ENCODE peak calls at places on chromosomes 1 and 21, in four cellular contexts. One of them, this sample, is unnamed.

GRCh38 chr1:11736746-11737639 is 1.1 kb downstream of the AGTRAP start:
- DNase-seq in HCT116: no peak
- DNase-seq in stomach: peak; percentile 55
- DNase-seq in H1: peak; percentile 61
- DNase-seq in this sample: peak; percentile 78

GRCh38 chr1:200415693-200416593 is 6.1 kb upstream of the ZNF281 start:
- DNase-seq in HCT116: peak; percentile 82
- DNase-seq in stomach: peak; percentile 63
- DNase-seq in H1: no peak
- DNase-seq in this sample: peak; percentile 43

GRCh38 chr1:119623651-119624050 is 24.4 kb downstream of the ZNF697 start:
- DNase-seq in HCT116: no peak
- DNase-seq in stomach: no peak
- DNase-seq in H1: no peak
- DNase-seq in this sample: no peak

GRCh38 chr21:43345046-43345745 is 81.7 kb downstream of the SIK1 start:
- DNase-seq in HCT116: no peak
- DNase-seq in stomach: no peak
- DNase-seq in H1: no peak
- DNase-seq in this sample: no peak

GRCh38 chr1:204410764-204411450 is 710 bp downstream of the PPP1R15B start:
- DNase-seq in HCT116: no peak
- DNase-seq in stomach: peak; percentile 54
- DNase-seq in H1: peak; percentile 53
- DNase-seq in this sample: peak; percentile 43

GRCh38 chr1:175725684-175726083 is 17.7 kb downstream of the TNR start:
- DNase-seq in HCT116: no peak
- DNase-seq in stomach: no peak
- DNase-seq in H1: no peak
- DNase-seq in this sample: no peak

GRCh38 chr1:185439727-185440415 is 122.8 kb upstream of the IVNS1ABP start:
- DNase-seq in HCT116: no peak
- DNase-seq in stomach: no peak
- DNase-seq in H1: no peak
- DNase-seq in this sample: no peak

GRCh38 chr1:76048194-76048593 is 26.4 kb upstream of the ST6GALNAC3 start:
- DNase-seq in HCT116: no peak
- DNase-seq in stomach: no peak
- DNase-seq in H1: no peak
- DNase-seq in this sample: no peak

GRCh38 chr1:160522622-160523345 is at the start of gene SLAMF6:
- DNase-seq in HCT116: no peak
- DNase-seq in stomach: no peak
- DNase-seq in H1: no peak
- DNase-seq in this sample: no peak

GRCh38 chr1:53471000-53471399 is 11.8 kb downstream of the DMRTB1 start:
- DNase-seq in HCT116: no peak
- DNase-seq in stomach: no peak
- DNase-seq in H1: no peak
- DNase-seq in this sample: no peak

GRCh38 chr1:54335396-54336056 is 70.7 kb downstream of the SSBP3 start:
- DNase-seq in HCT116: no peak
- DNase-seq in stomach: peak; percentile 57
- DNase-seq in H1: no peak
- DNase-seq in this sample: no peak

GRCh38 chr1:209869242-209870149 is 41.7 kb downstream of the UTP25 start:
- DNase-seq in HCT116: no peak
- DNase-seq in stomach: no peak
- DNase-seq in H1: no peak
- DNase-seq in this sample: no peak

GRCh38 chr1:198543670-198544260 is 3.3 kb upstream of the ATP6V1G3 start:
- DNase-seq in HCT116: no peak
- DNase-seq in stomach: no peak
- DNase-seq in H1: no peak
- DNase-seq in this sample: no peak
- TF ChIP-seq POLR2AphosphoS5 in HCT116: no peak
- TF ChIP-seq POLR2AphosphoS5 in stomach: no peak
- TF ChIP-seq POLR2AphosphoS5 in H1: no peak
- TF ChIP-seq POLR2AphosphoS5 in this sample: no peak

GRCh38 chr1:22352896-22353295 is 98.8 kb upstream of the ZBTB40 start:
- DNase-seq in HCT116: no peak
- DNase-seq in stomach: no peak
- DNase-seq in H1: no peak
- DNase-seq in this sample: no peak
- TF ChIP-seq POLR2AphosphoS5 in HCT116: no peak
- TF ChIP-seq POLR2AphosphoS5 in stomach: no peak
- TF ChIP-seq POLR2AphosphoS5 in H1: no peak
- TF ChIP-seq POLR2AphosphoS5 in this sample: no peak

GRCh38 chr1:93446837-93447451 is 974 bp upstream of the FNBP1L start:
- DNase-seq in HCT116: no peak
- DNase-seq in stomach: peak; percentile 79
- DNase-seq in H1: no peak
- DNase-seq in this sample: peak; percentile 65
- TF ChIP-seq POLR2AphosphoS5 in HCT116: no peak
- TF ChIP-seq POLR2AphosphoS5 in stomach: no peak
- TF ChIP-seq POLR2AphosphoS5 in H1: no peak
- TF ChIP-seq POLR2AphosphoS5 in this sample: peak; percentile 31

GRCh38 chr1:117368116-117369108 is 1.2 kb downstream of the MAN1A2 start:
- DNase-seq in HCT116: no peak
- DNase-seq in stomach: no peak
- DNase-seq in H1: no peak
- DNase-seq in this sample: no peak

GRCh38 chr1:117367769-117368059 is 465 bp downstream of the MAN1A2 start:
- DNase-seq in HCT116: no peak
- DNase-seq in stomach: no peak
- DNase-seq in H1: no peak
- DNase-seq in this sample: no peak

GRCh38 chr1:117365350-117366280 is 1.6 kb upstream of the MAN1A2 start:
- DNase-seq in HCT116: no peak
- DNase-seq in stomach: no peak
- DNase-seq in H1: no peak
- DNase-seq in this sample: no peak

GRCh38 chr1:117366281-117366981 is 818 bp upstream of the MAN1A2 start:
- DNase-seq in HCT116: no peak
- DNase-seq in stomach: peak; percentile 92
- DNase-seq in H1: peak; percentile 82
- DNase-seq in this sample: peak; percentile 83

DNA sequence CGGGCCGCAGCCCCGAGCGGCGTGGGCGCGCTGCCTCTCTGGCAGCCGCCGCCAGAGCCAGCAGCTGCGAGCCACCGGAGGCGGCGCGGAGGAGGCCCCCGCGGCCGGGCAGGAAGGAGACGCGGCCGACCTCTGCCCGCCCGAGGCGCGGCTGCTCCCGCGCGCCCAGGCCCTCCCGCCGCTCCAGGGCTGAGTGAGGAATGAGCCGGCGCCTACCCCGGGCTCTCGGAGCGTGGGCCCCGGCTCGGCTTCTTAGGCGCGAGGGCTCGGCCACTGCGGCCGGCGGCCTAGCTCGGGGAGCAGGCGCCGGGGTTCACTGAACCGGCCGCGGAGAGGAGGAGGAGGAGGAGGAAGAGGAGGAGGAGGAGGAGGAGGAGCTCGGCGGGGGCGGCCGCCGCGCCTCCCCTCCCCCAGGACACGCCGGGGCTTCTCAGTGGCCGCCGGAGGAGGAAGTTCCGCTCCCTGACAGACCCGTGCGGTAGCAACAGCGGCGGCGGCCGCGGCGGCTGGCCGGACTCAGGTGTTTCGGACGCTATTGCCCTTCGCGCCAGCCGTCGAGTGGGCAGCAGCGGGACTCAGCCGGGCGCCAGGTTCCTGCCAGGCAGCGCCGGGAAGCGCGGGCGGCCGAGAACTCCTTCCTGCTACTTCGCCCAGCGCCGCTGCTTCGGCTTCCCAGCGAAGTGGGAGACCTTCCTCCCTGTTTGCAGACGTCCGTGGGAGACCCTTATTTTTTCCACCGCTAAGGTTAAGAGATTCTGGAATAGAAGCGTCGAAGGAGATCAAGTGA is at the start of gene MAN1A2:
- DNase-seq in HCT116: peak; percentile 54
- DNase-seq in stomach: peak; percentile 93
- DNase-seq in H1: peak; percentile 82
- DNase-seq in this sample: peak; percentile 93
- TF ChIP-seq POLR2AphosphoS5 in HCT116: peak; percentile 84
- TF ChIP-seq POLR2AphosphoS5 in stomach: peak; percentile 42
- TF ChIP-seq POLR2AphosphoS5 in H1: no peak
- TF ChIP-seq POLR2AphosphoS5 in this sample: peak; percentile 82

GRCh38 chr1:112702420-112703261 is 4.3 kb downstream of the RHOC start:
- DNase-seq in HCT116: no peak
- DNase-seq in stomach: peak; percentile 18
- DNase-seq in H1: no peak
- DNase-seq in this sample: no peak
- TF ChIP-seq POLR2AphosphoS5 in HCT116: no peak
- TF ChIP-seq POLR2AphosphoS5 in stomach: no peak
- TF ChIP-seq POLR2AphosphoS5 in H1: no peak
- TF ChIP-seq POLR2AphosphoS5 in this sample: no peak

DNA sequence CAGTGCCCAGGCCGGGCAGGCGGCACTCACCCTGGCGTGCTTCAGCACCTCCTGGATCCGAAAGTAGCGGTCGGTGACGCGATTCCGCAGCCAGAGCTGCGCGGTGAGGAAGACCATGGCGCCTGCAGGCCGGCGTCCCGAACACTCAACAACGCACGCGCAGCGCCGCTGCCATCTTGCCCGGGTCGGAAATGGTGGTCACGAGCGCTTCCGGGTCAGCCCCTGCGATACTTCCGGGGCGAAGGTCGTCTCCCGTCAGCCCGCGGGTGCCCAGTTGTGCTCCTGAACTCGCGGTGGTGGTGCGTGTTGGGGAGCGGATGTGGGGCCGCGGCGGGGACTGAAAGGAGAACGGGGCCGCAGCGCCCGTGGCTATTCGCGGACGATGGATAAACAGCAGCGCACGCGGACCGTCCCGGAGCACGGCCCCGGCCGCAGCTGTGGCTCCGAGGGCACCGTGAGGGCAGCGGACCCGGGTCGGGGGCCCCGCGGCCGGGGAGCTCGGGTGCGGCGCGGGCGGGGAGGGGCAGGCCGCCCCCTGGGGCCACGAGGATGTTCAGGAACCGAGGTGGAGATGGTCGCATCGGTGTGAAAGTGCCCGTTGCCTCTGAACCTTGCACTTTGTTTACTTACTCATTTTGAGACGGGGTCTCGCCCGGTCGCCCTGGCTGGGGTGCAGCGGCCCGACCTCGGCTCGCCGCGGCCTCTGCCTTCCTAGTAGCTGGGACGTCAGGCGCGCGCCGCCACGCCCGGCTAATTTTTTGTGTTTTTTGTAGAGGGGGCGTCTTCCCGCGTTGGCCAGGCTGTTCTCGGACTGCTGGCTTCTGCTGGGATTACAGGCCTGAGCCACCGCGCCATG is at the start of gene MRPL20:
- DNase-seq in HCT116: peak; percentile 73
- DNase-seq in stomach: peak; percentile 95
- DNase-seq in H1: peak; percentile 93
- DNase-seq in this sample: peak; percentile 91
- TF ChIP-seq POLR2AphosphoS5 in HCT116: peak; percentile 96
- TF ChIP-seq POLR2AphosphoS5 in stomach: peak; percentile 96
- TF ChIP-seq POLR2AphosphoS5 in H1: peak; percentile 90
- TF ChIP-seq POLR2AphosphoS5 in this sample: peak; percentile 99

DNA sequence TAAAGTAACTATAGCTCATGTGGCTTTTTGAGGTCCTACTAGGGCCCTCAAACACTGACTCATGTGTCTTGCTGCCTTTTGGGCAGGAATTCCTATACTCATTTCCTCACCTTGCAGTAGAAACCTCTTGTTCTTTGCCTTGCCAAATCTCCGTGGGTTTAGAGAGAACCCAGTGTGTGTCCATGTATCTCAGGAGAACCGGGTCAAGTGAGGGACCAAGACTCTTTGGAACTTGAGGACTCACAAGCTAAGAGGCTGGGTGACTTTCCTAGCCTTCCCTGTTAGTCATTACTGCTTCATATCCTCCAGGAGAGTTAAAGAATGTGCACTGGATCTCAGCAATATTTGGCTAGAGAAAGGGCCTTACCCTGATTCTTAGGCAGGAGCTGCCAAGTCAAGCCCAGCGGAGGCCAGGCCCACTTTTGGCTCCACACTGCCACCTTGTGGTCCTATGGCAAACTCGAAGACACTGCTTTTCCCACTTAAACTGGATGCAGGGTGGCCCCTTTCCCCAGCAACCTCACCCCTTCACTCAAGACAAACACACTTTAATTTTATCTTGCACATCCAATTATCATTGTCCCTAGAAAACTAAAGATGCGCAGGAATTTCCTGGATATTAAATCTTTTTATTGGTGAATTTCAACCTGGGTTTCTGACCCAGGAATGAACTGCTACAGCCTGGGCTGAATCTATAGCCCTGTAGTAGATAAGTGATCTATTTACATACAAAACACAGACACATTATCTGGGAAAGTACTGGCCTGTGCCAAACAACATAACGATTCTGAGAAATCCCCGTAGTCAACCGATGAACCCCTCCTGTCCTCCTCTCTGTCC is 10.6 kb downstream of the AVPR1B start:
- DNase-seq in HCT116: peak; percentile 56
- DNase-seq in stomach: peak; percentile 87
- DNase-seq in H1: peak; percentile 91
- DNase-seq in this sample: peak; percentile 81
- TF ChIP-seq POLR2AphosphoS5 in HCT116: no peak
- TF ChIP-seq POLR2AphosphoS5 in stomach: no peak
- TF ChIP-seq POLR2AphosphoS5 in H1: no peak
- TF ChIP-seq POLR2AphosphoS5 in this sample: peak; percentile 71